ENCODE peak calls at places on chromosomes 5 and 9, in six cellular contexts. One of them, this sample, is unnamed.

GRCh38 chr5:125327676-125328075 is 581.2 kb upstream of the ZNF608 start:
- DNase-seq in activated naive CD4-positive, alpha-beta T cell treated with anti-CD3 and anti-CD28 coated beads for 36 hours: no peak
- DNase-seq in lower leg skin: no peak
- DNase-seq in GM04503: no peak
- DNase-seq in NCI-H1092 treated with DMSO at 0.1 percent for 48 hours: no peak
- DNase-seq in HTR-8/SVneo: no peak
- DNase-seq in this sample: no peak

GRCh38 chr9:131714161-131714646 is 25.7 kb downstream of the RAPGEF1 start:
- DNase-seq in activated naive CD4-positive, alpha-beta T cell treated with anti-CD3 and anti-CD28 coated beads for 36 hours: no peak
- DNase-seq in lower leg skin: peak; percentile 87
- DNase-seq in GM04503: peak; percentile 84
- DNase-seq in NCI-H1092 treated with DMSO at 0.1 percent for 48 hours: no peak
- DNase-seq in HTR-8/SVneo: no peak
- DNase-seq in this sample: peak; percentile 75

GRCh38 chr5:176401281-176402205 is 13.0 kb downstream of the HIGD2A start:
- DNase-seq in activated naive CD4-positive, alpha-beta T cell treated with anti-CD3 and anti-CD28 coated beads for 36 hours: no peak
- DNase-seq in lower leg skin: peak; percentile 83
- DNase-seq in GM04503: no peak
- DNase-seq in NCI-H1092 treated with DMSO at 0.1 percent for 48 hours: no peak
- DNase-seq in HTR-8/SVneo: no peak
- DNase-seq in this sample: no peak

GRCh38 chr5:98770158-98770910 is 3.1 kb upstream of the RGMB start:
- DNase-seq in activated naive CD4-positive, alpha-beta T cell treated with anti-CD3 and anti-CD28 coated beads for 36 hours: peak; percentile 39
- DNase-seq in lower leg skin: peak; percentile 92
- DNase-seq in GM04503: no peak
- DNase-seq in NCI-H1092 treated with DMSO at 0.1 percent for 48 hours: peak; percentile 76
- DNase-seq in HTR-8/SVneo: peak; percentile 21
- DNase-seq in this sample: peak; percentile 39

GRCh38 chr5:149422429-149423286 is 43.6 kb upstream of the IL17B start:
- DNase-seq in activated naive CD4-positive, alpha-beta T cell treated with anti-CD3 and anti-CD28 coated beads for 36 hours: peak; percentile 38
- DNase-seq in lower leg skin: no peak
- DNase-seq in GM04503: no peak
- DNase-seq in NCI-H1092 treated with DMSO at 0.1 percent for 48 hours: no peak
- DNase-seq in HTR-8/SVneo: peak; percentile 58
- DNase-seq in this sample: no peak

GRCh38 chr9:103617046-103617445 is 477.1 kb upstream of the SMC2 start:
- DNase-seq in activated naive CD4-positive, alpha-beta T cell treated with anti-CD3 and anti-CD28 coated beads for 36 hours: no peak
- DNase-seq in lower leg skin: no peak
- DNase-seq in GM04503: no peak
- DNase-seq in NCI-H1092 treated with DMSO at 0.1 percent for 48 hours: no peak
- DNase-seq in HTR-8/SVneo: no peak
- DNase-seq in this sample: no peak

GRCh38 chr5:134479839-134480238 is 45.6 kb upstream of the JADE2 start:
- DNase-seq in activated naive CD4-positive, alpha-beta T cell treated with anti-CD3 and anti-CD28 coated beads for 36 hours: no peak
- DNase-seq in lower leg skin: no peak
- DNase-seq in GM04503: no peak
- DNase-seq in NCI-H1092 treated with DMSO at 0.1 percent for 48 hours: no peak
- DNase-seq in HTR-8/SVneo: no peak
- DNase-seq in this sample: no peak

GRCh38 chr5:35209862-35210261 is 20.4 kb downstream of the PRLR start:
- DNase-seq in activated naive CD4-positive, alpha-beta T cell treated with anti-CD3 and anti-CD28 coated beads for 36 hours: no peak
- DNase-seq in lower leg skin: no peak
- DNase-seq in GM04503: no peak
- DNase-seq in NCI-H1092 treated with DMSO at 0.1 percent for 48 hours: no peak
- DNase-seq in HTR-8/SVneo: no peak
- DNase-seq in this sample: no peak

GRCh38 chr9:1373445-1373844 is 323.3 kb downstream of the DMRT2 start:
- DNase-seq in activated naive CD4-positive, alpha-beta T cell treated with anti-CD3 and anti-CD28 coated beads for 36 hours: no peak
- DNase-seq in lower leg skin: no peak
- DNase-seq in GM04503: no peak
- DNase-seq in NCI-H1092 treated with DMSO at 0.1 percent for 48 hours: no peak
- DNase-seq in HTR-8/SVneo: no peak
- DNase-seq in this sample: no peak

GRCh38 chr5:93294184-93294583 is 286.8 kb downstream of the NR2F1-AS1 start:
- DNase-seq in activated naive CD4-positive, alpha-beta T cell treated with anti-CD3 and anti-CD28 coated beads for 36 hours: no peak
- DNase-seq in lower leg skin: no peak
- DNase-seq in GM04503: peak; percentile 49
- DNase-seq in NCI-H1092 treated with DMSO at 0.1 percent for 48 hours: no peak
- DNase-seq in HTR-8/SVneo: peak; percentile 29
- DNase-seq in this sample: peak; percentile 37

GRCh38 chr9:121881920-121882500 is 211.1 kb downstream of the TTLL11 start:
- DNase-seq in activated naive CD4-positive, alpha-beta T cell treated with anti-CD3 and anti-CD28 coated beads for 36 hours: no peak
- DNase-seq in lower leg skin: no peak
- DNase-seq in GM04503: no peak
- DNase-seq in NCI-H1092 treated with DMSO at 0.1 percent for 48 hours: peak; percentile 13
- DNase-seq in HTR-8/SVneo: no peak
- DNase-seq in this sample: no peak

GRCh38 chr9:118570076-118570475 is 799.2 kb downstream of the BRINP1 start:
- DNase-seq in activated naive CD4-positive, alpha-beta T cell treated with anti-CD3 and anti-CD28 coated beads for 36 hours: no peak
- DNase-seq in lower leg skin: no peak
- DNase-seq in GM04503: no peak
- DNase-seq in NCI-H1092 treated with DMSO at 0.1 percent for 48 hours: no peak
- DNase-seq in HTR-8/SVneo: no peak
- DNase-seq in this sample: no peak

This sample was measured in AG09319.